ENCODE peak calls at places on chromosome 20, in four cellular contexts. D is hepatocyte, N is DND-41, X is fibroblast of lung. H is an unnamed sample.

GRCh38 chr20:1327241-1327653 is 1.7 kb downstream of the SDCBP2 start:
- DNase-seq in D (peak; percentile 46), X (peak; percentile 71), N (peak; percentile 10), H (no peak)

GRCh38 chr20:42270539-42270938 is 652.4 kb upstream of the CHD6 start:
- DNase-seq in X (no peak), D (no peak), N (no peak), H (no peak)

GRCh38 chr20:43849496-43850197 is 65.0 kb upstream of the TOX2 start:
- DNase-seq in X (peak; percentile 91), D (peak; percentile 56), N (no peak), H (no peak)

GRCh38 chr20:23257848-23258746 is 92.5 kb upstream of the NXT1 start:
- DNase-seq in D (no peak), N (no peak), X (peak; percentile 77), H (no peak)

GRCh38 chr20:17399303-17399985 is 131.7 kb downstream of the BFSP1 start:
- DNase-seq in X (no peak), N (no peak), D (no peak), H (no peak)

GRCh38 chr20:7302256-7302655 is 534.8 kb downstream of the BMP2 start:
- DNase-seq in N (no peak), X (no peak), D (no peak), H (no peak)

GRCh38 chr20:44851545-44851944 is 34.0 kb upstream of the YWHAB start:
- DNase-seq in N (no peak), D (peak; percentile 50), X (no peak), H (no peak)

GRCh38 chr20:35739294-35740163 is 2.5 kb downstream of the RBM39 start:
- DNase-seq in D (peak; percentile 19), X (peak; percentile 53), N (no peak), H (no peak)

GRCh38 chr20:63260943-63261807 is 6.9 kb upstream of the NKAIN4 start:
- DNase-seq in X (peak; percentile 17), N (no peak), D (peak; percentile 68), H (no peak)

GRCh38 chr20:44215125-44215524 is 4.6 kb upstream of the OSER1 start:
- DNase-seq in X (peak; percentile 74), N (peak; percentile 79), D (peak; percentile 85), H (peak; percentile 39)

GRCh38 chr20:50916257-50916656 is 15.0 kb downstream of the ADNP start:
- DNase-seq in N (no peak), X (peak; percentile 55), D (peak; percentile 88), H (peak; percentile 27)

GRCh38 chr20:20490673-20491072 is 122.8 kb downstream of the INSM1 start:
- DNase-seq in D (no peak), X (no peak), N (no peak), H (no peak)

GRCh38 chr20:26216025-26216424 is 519.4 kb upstream of the ZNF337 start:
- DNase-seq in N (no peak), X (no peak), D (no peak), H (no peak)

GRCh38 chr20:22925613-22925983 is 109.5 kb upstream of the SSTR4 start:
- DNase-seq in N (no peak), D (no peak), X (no peak), H (no peak)

GRCh38 chr20:46928580-46929132 is 34.0 kb downstream of the EYA2 start:
- DNase-seq in D (no peak), N (no peak), X (peak; percentile 36), H (no peak)

GRCh38 chr20:13325033-13325432 is 104.0 kb downstream of the ISM1 start:
- DNase-seq in N (peak; percentile 55), X (peak; percentile 27), D (peak; percentile 39), H (peak; percentile 34)

GRCh38 chr20:37907677-37908397 is 4.9 kb downstream of the VSTM2L start:
- DNase-seq in D (no peak), X (no peak), N (no peak), H (no peak)

GRCh38 chr20:51019598-51020592 is 3.0 kb downstream of the KCNG1 start:
- DNase-seq in D (no peak), X (no peak), N (no peak), H (no peak)

GRCh38 chr20:58008413-58008812 is 220.0 kb downstream of the ANKRD60 start:
- DNase-seq in N (no peak), X (no peak), D (no peak), H (no peak)

GRCh38 chr20:36482044-36482473 is 59.3 kb upstream of the MYL9 start:
- DNase-seq in N (no peak), X (no peak), D (no peak), H (no peak)

GRCh38 chr20:8168785-8169288 is 36.8 kb downstream of the PLCB1 start:
- DNase-seq in N (no peak), X (no peak), D (no peak), H (no peak)

GRCh38 chr20:38930242-38930569 is 4.0 kb downstream of the FAM83D start:
- DNase-seq in D (no peak), X (no peak), N (no peak), H (no peak)

GRCh38 chr20:38926934-38927616 is 858 bp downstream of the FAM83D start:
- DNase-seq in X (peak; percentile 50), N (peak; percentile 54), D (no peak), H (peak; percentile 30)

GRCh38 chr20:38927902-38928578 is 1.8 kb downstream of the FAM83D start:
- DNase-seq in N (peak; percentile 34), X (no peak), D (no peak), H (no peak)

GRCh38 chr20:38924718-38925117 is 1.5 kb upstream of the FAM83D start:
- DNase-seq in X (no peak), N (no peak), D (no peak), H (no peak)

GRCh38 chr20:38926142-38926933 is at the start of gene FAM83D:
- DNase-seq in X (peak; percentile 99), N (peak; percentile 98), D (peak; percentile 98), H (peak; percentile 99)
- TF ChIP-seq CTCF in X (no peak), N (no peak), D (no peak), H (peak; percentile 7)

GRCh38 chr20:32870985-32871384 is 12.3 kb downstream of the EFCAB8 start:
- DNase-seq in X (no peak), N (no peak), D (no peak), H (no peak)

GRCh38 chr20:32870489-32870888 is 11.8 kb downstream of the EFCAB8 start:
- DNase-seq in D (no peak), X (no peak), N (no peak), H (no peak)

GRCh38 chr20:32875673-32876072 is 16.9 kb downstream of the EFCAB8 start:
- DNase-seq in X (no peak), D (no peak), N (no peak), H (no peak)

GRCh38 chr20:32871622-32872160 is 13.0 kb downstream of the EFCAB8 start:
- DNase-seq in D (no peak), N (no peak), X (no peak), H (no peak)

GRCh38 chr20:32872266-32872665 is 13.5 kb downstream of the EFCAB8 start:
- DNase-seq in X (no peak), D (no peak), N (no peak), H (no peak)
- H3K4me2 ChIP-seq in X (no peak overlapping the region), D (no peak overlapping the region), N (no peak overlapping the region), H (no peak overlapping the region)

GRCh38 chr20:33470866-33471265 is 19.0 kb upstream of the CBFA2T2 start:
- DNase-seq in X (no peak), N (no peak), D (no peak), H (no peak)

GRCh38 chr20:33466303-33466646 is 22.7 kb upstream of the SNTA1 start:
- DNase-seq in N (no peak), X (no peak), D (no peak), H (no peak)

GRCh38 chr20:33472868-33473267 is 17.0 kb upstream of the CBFA2T2 start:
- DNase-seq in N (no peak), D (no peak), X (no peak), H (no peak)

GRCh38 chr20:33474097-33474846 is 15.6 kb upstream of the CBFA2T2 start:
- DNase-seq in X (no peak), N (no peak), D (peak; percentile 32), H (no peak)

GRCh38 chr20:33470457-33470856 is 19.4 kb upstream of the CBFA2T2 start:
- DNase-seq in N (no peak), X (no peak), D (peak; percentile 39), H (no peak)
- TF ChIP-seq CTCF in N (no peak), X (no peak), D (no peak), H (no peak)

GRCh38 chr20:49874601-49875116 is 40.7 kb downstream of the SPATA2 start:
- DNase-seq in N (no peak), X (no peak), D (no peak), H (no peak)

GRCh38 chr20:49878977-49879376 is 36.4 kb downstream of the SPATA2 start:
- DNase-seq in N (no peak), D (no peak), X (no peak), H (no peak)

GRCh38 chr20:49880724-49881445 is 34.4 kb downstream of the SPATA2 start:
- DNase-seq in D (no peak), N (no peak), X (no peak), H (no peak)

GRCh38 chr20:49880177-49880576 is 35.2 kb downstream of the SPATA2 start:
- DNase-seq in X (peak; percentile 65), D (no peak), N (no peak), H (no peak)

DNA sequence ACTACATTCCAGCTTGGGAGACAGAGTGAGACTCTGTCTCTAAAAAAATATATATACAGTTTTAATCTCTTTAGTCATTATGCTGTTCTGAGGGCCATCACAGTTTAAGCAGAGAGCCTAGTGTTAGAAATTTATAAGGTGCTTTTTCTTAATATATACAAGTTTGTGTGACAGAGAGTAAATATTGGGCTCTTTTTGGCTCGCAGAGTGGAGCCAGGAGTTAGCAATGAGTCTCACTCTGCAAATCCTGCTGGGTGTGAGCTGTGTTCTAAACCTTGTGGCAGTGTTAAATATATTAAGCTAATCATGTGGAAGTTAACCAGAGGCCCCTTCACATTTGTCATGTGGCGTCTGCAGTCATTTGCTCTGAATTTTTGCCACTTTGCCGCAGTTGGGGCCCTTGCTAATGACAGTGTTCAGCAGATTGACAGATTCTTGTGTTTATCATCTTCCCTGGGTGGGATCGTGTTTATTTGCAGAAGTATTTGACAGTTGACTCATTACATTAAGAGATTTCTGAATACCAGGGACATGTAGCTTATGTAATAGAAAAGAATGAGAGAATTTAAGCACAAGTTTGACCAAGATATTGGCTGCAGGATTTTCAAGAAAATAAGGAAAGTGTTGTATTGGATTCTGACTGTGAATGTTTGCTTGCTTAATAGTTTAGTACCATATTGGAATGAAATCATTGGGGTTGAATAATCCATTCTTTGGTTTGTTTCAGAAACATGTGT is 37.9 kb downstream of the SPATA2 start:
- DNase-seq in N (no peak), D (no peak), X (no peak), H (no peak)
- H3K4me2 ChIP-seq in N (no peak overlapping the region), D (no peak overlapping the region), X (no peak overlapping the region), H (no peak overlapping the region)

DNA sequence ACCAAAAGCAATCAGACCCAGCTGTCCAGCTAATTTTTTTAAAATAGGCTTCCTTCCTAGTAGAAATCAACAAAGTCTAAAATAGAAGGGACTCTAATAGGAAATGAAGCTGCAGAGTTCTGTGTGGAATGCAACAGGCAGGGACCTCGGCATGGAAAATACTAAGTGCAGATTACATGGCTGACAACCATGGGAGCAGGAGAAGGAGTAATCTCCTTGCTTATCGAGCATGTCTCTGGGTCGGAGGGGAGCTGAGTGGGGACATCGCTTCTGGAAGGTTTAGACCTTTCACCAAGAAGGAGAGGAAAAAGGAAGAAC is 16.9 kb upstream of the ZNF831 start:
- DNase-seq in X (no peak), N (no peak), D (no peak), H (no peak)
- TF ChIP-seq CTCF in X (no peak), N (no peak), D (no peak), H (no peak)

H was measured in K562.